ENCODE peak calls at places on chromosome 4, in nine cellular contexts. H, U, R, G, A, O, N, D and J are unnamed samples.

GRCh38 chr4:121655320-121656268 is 41.2 kb downstream of the ANXA5 start:
- DNase-seq in H (no peak), U (no peak), R (no peak), G (no peak), A (no peak), O (no peak), N (no peak), D (no peak), J (no peak)

GRCh38 chr4:91958651-91959050 is 345.1 kb upstream of the GRID2 start:
- DNase-seq in H (no peak), U (no peak), R (no peak), G (no peak), A (no peak), O (no peak), N (no peak), D (no peak), J (no peak)

GRCh38 chr4:78410651-78411050 is 140.9 kb upstream of the ANXA3 start:
- DNase-seq in H (no peak), U (no peak), R (no peak), G (no peak), A (no peak), O (no peak), N (no peak), D (no peak), J (no peak)

GRCh38 chr4:118803253-118803652 is 32.7 kb downstream of the SEC24D start:
- DNase-seq in H (peak; percentile 29), U (no peak), R (no peak), G (no peak), A (no peak), O (no peak), N (no peak), D (no peak), J (no peak)

GRCh38 chr4:141971854-141972253 is 335.5 kb downstream of the IL15 start:
- DNase-seq in H (no peak), U (no peak), R (no peak), G (no peak), A (no peak), O (peak; percentile 44), N (no peak), D (no peak), J (no peak)

GRCh38 chr4:76523593-76523992 is 88.6 kb downstream of the SHROOM3 start:
- DNase-seq in H (no peak), U (no peak), R (no peak), G (no peak), A (no peak), O (no peak), N (no peak), D (no peak), J (no peak)

GRCh38 chr4:7399433-7400234 is 35.1 kb downstream of the PSAPL1 start:
- DNase-seq in H (peak; percentile 3), U (no peak), R (no peak), G (no peak), A (no peak), O (no peak), N (no peak), D (peak; percentile 42), J (no peak)

GRCh38 chr4:97498875-97499274 is 644.4 kb downstream of the STPG2 start:
- DNase-seq in H (no peak), U (no peak), R (no peak), G (no peak), A (peak; percentile 1), O (no peak), N (no peak), D (no peak), J (peak; percentile 0)

GRCh38 chr4:13922873-13923645 is 295.5 kb upstream of the BOD1L1 start:
- DNase-seq in H (no peak), U (no peak), R (no peak), G (no peak), A (no peak), O (no peak), N (no peak), D (no peak), J (no peak)

GRCh38 chr4:53994382-53994781 is 70.0 kb downstream of the CHIC2 start:
- DNase-seq in H (no peak), U (peak; percentile 36), R (no peak), G (no peak), A (no peak), O (peak; percentile 97), N (no peak), D (no peak), J (no peak)

GRCh38 chr4:11603594-11604194 is 175.0 kb upstream of the HS3ST1 start:
- DNase-seq in H (no peak), U (no peak), R (no peak), G (no peak), A (no peak), O (no peak), N (no peak), D (no peak), J (no peak)

GRCh38 chr4:155038459-155038858 is 170.0 kb upstream of the NPY2R start:
- DNase-seq in H (no peak), U (no peak), R (no peak), G (no peak), A (no peak), O (no peak), N (no peak), D (no peak), J (no peak)

GRCh38 chr4:28966982-28967381 is 1753.2 kb upstream of the PCDH7 start:
- DNase-seq in H (no peak), U (no peak), R (no peak), G (no peak), A (no peak), O (no peak), N (no peak), D (no peak), J (peak; percentile 2)

GRCh38 chr4:54897590-54897989 is 227.8 kb downstream of the KDR start:
- DNase-seq in H (no peak), U (no peak), R (no peak), G (no peak), A (no peak), O (peak; percentile 37), N (no peak), D (no peak), J (no peak)

GRCh38 chr4:5098176-5098575 is 46.9 kb downstream of the STK32B start:
- DNase-seq in H (no peak), U (no peak), R (no peak), G (no peak), A (no peak), O (no peak), N (no peak), D (no peak), J (no peak)

GRCh38 chr4:5791654-5792053 is 80.7 kb downstream of the EVC start:
- DNase-seq in H (no peak), U (peak; percentile 11), R (no peak), G (no peak), A (no peak), O (no peak), N (no peak), D (peak; percentile 19), J (no peak)

GRCh38 chr4:184826315-184827266 is 823 bp upstream of the ACSL1 start:
- DNase-seq in H (peak; percentile 49), U (peak; percentile 57), R (peak; percentile 61), G (no peak), A (no peak), O (peak; percentile 36), N (no peak), D (peak; percentile 73), J (no peak)

GRCh38 chr4:48683784-48684666 is 96.1 kb downstream of the FRYL start:
- DNase-seq in H (no peak), U (no peak), R (peak; percentile 10), G (no peak), A (no peak), O (peak; percentile 31), N (no peak), D (no peak), J (no peak)

GRCh38 chr4:157075401-157075800 is 549 bp upstream of the GLRB start:
- DNase-seq in H (no peak), U (no peak), R (no peak), G (no peak), A (no peak), O (no peak), N (no peak), D (no peak), J (no peak)

GRCh38 chr4:105637409-105638258 is 70.9 kb downstream of the INTS12 start:
- DNase-seq in H (peak; percentile 69), U (peak; percentile 93), R (no peak), G (peak; percentile 81), A (no peak), O (peak; percentile 9), N (peak; percentile 70), D (peak; percentile 89), J (no peak)

DNA sequence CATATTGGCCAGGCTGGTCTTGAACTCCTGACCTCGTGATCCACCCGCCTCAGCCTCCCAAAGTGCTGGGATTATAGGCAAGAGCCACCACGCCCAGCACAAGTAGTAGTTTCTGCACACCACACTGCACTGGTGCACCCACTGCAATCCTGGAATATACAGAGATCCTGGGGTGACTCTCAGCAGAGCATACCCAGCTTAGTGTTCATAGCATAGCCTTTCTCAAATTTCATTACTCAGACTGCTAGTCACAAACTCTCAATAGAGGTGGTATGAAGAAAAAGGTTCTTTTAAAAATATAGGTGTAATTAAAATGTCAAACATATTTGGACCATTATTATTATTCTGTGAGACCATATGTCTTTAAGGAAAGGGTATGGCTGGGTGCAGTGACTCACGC is 6.2 kb upstream of the ARHGAP10 start:
- DNase-seq in H (no peak), U (no peak), R (no peak), G (no peak), A (no peak), O (no peak), N (no peak), D (no peak), J (no peak)
- TF ChIP-seq POLR2A in H (no peak), U (no peak), R (no peak), G (no peak), A (no peak), O (no peak), N (no peak), D (no peak), J (no peak)

DNA sequence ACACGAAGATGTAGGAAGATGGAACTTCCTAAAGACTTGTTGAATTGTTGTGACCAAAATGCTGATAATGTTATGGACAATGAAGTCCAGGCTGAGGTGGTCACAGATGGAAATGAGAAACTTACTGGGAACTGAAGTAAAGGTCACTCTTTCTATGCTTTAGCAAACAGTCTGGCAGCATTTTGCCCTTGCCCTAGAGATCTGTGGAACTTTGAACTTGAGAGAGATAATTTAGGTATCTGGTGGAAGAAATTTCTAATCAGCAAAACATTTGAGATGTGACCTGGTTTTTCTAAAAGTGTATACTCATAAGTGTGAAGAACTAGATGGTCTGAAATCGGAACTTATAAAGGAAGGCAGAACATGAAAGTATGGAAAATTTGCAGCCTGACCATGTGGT is 1785.9 kb downstream of the PCDH7 start:
- DNase-seq in H (no peak), U (no peak), R (no peak), G (no peak), A (no peak), O (no peak), N (no peak), D (no peak), J (no peak)
- TF ChIP-seq POLR2A in H (no peak), U (no peak), R (no peak), G (no peak), A (no peak), O (no peak), N (no peak), D (no peak), J (no peak)

GRCh38 chr4:140373328-140374129 is at the start of gene SCOC:
- DNase-seq in H (peak; percentile 98), U (peak; percentile 99), R (peak; percentile 81), G (peak; percentile 100), A (peak; percentile 96), O (peak; percentile 100), N (peak; percentile 99), D (peak; percentile 100), J (peak; percentile 73)
- TF ChIP-seq POLR2A in H (peak; percentile 47), U (no peak), R (peak; percentile 67), G (peak; percentile 29), A (peak; percentile 41), O (peak; percentile 80), N (no peak), D (peak; percentile 44), J (peak; percentile 85)

GRCh38 chr4:151091047-151091446 is 8.4 kb upstream of the RPS3A start:
- DNase-seq in H (no peak), U (no peak), R (no peak), G (no peak), A (no peak), O (no peak), N (no peak), D (no peak), J (no peak)
- TF ChIP-seq POLR2A in H (no peak), U (no peak), R (no peak), G (no peak), A (no peak), O (no peak), N (no peak), D (no peak), J (no peak)